ENCODE peak calls at places on chromosomes 1 and 21, in six cellular contexts. H, D, T, R, J and Q are unnamed samples.

GRCh38 chr1:231053493-231054162 is 13.6 kb upstream of the FAM89A start:
- DNase-seq in H (peak; percentile 33), D (no peak), T (no peak), R (no peak), J (no peak), Q (no peak)

GRCh38 chr1:205494119-205494518 is 10.3 kb upstream of the CDK18 start:
- DNase-seq in H (no peak), D (no peak), T (no peak), R (no peak), J (no peak), Q (no peak)

GRCh38 chr1:32920833-32921232 is 19.6 kb upstream of the TMEM54 start:
- DNase-seq in H (peak; percentile 87), D (peak; percentile 72), T (no peak), R (no peak), J (peak; percentile 85), Q (no peak)

GRCh38 chr1:2155147-2155598 is 39.4 kb downstream of the FAAP20 start:
- DNase-seq in H (no peak), D (no peak), T (no peak), R (no peak), J (no peak), Q (no peak)

GRCh38 chr1:220925707-220926106 is 46.5 kb downstream of the HLX start:
- DNase-seq in H (no peak), D (no peak), T (no peak), R (no peak), J (no peak), Q (no peak)

GRCh38 chr1:14404847-14405246 is 193.6 kb upstream of the KAZN start:
- DNase-seq in H (no peak), D (no peak), T (no peak), R (no peak), J (no peak), Q (no peak)

GRCh38 chr1:96388421-96389310 is 332.9 kb upstream of the PTBP2 start:
- DNase-seq in H (no peak), D (no peak), T (no peak), R (peak; percentile 21), J (no peak), Q (no peak)

GRCh38 chr1:163807331-163807730 is 485.6 kb downstream of the NUF2 start:
- DNase-seq in H (no peak), D (no peak), T (no peak), R (no peak), J (no peak), Q (no peak)

GRCh38 chr1:242178924-242179708 is 180.2 kb upstream of the MAP1LC3C start:
- DNase-seq in H (no peak), D (no peak), T (no peak), R (no peak), J (no peak), Q (no peak)

GRCh38 chr1:216670118-216670870 is 52.9 kb downstream of the ESRRG start:
- DNase-seq in H (no peak), D (no peak), T (no peak), R (peak; percentile 81), J (no peak), Q (peak; percentile 22)

GRCh38 chr1:117754061-117754969 is 148.5 kb downstream of the TENT5C start:
- DNase-seq in H (peak; percentile 59), D (no peak), T (peak; percentile 59), R (peak; percentile 48), J (peak; percentile 77), Q (no peak)

GRCh38 chr1:155273134-155273982 is at the start of gene CLK2:
- DNase-seq in H (peak; percentile 97), D (peak; percentile 94), T (peak; percentile 94), R (peak; percentile 83), J (peak; percentile 98), Q (peak; percentile 51)

GRCh38 chr1:205073511-205073910 is 10.7 kb downstream of the TMEM81 start:
- DNase-seq in H (no peak), D (no peak), T (no peak), R (peak; percentile 3), J (no peak), Q (peak; percentile 18)

GRCh38 chr1:233082778-233083550 is 132.6 kb downstream of the NTPCR start:
- DNase-seq in H (no peak), D (no peak), T (no peak), R (no peak), J (no peak), Q (no peak)

GRCh38 chr1:201164645-201165044 is 10.4 kb upstream of the TMEM9 start:
- DNase-seq in H (no peak), D (no peak), T (no peak), R (no peak), J (no peak), Q (no peak)

GRCh38 chr1:25556791-25557476 is 13.5 kb downstream of the LDLRAP1 start:
- DNase-seq in H (peak; percentile 20), D (no peak), T (no peak), R (peak; percentile 86), J (peak; percentile 71), Q (peak; percentile 31)

GRCh38 chr1:156910309-156910782 is 10.1 kb upstream of the LRRC71 start:
- DNase-seq in H (no peak), D (no peak), T (no peak), R (no peak), J (no peak), Q (no peak)

GRCh38 chr1:237043846-237044636 is 2.1 kb downstream of the RYR2 start:
- DNase-seq in H (peak; percentile 85), D (peak; percentile 73), T (no peak), R (no peak), J (no peak), Q (no peak)

GRCh38 chr21:29186246-29186645 is 55.8 kb downstream of the MAP3K7CL start:
- DNase-seq in H (no peak), D (no peak), T (no peak), R (no peak), J (no peak), Q (no peak)

GRCh38 chr1:51328279-51328678 is 2.1 kb downstream of the TTC39A start:
- DNase-seq in H (no peak), D (no peak), T (no peak), R (peak; percentile 23), J (no peak), Q (no peak)

GRCh38 chr1:40389871-40390560 is 16.5 kb downstream of the SMAP2 start:
- DNase-seq in H (no peak), D (no peak), T (no peak), R (no peak), J (no peak), Q (no peak)

GRCh38 chr1:40546957-40547356 is 15.5 kb downstream of the ZNF684 start:
- DNase-seq in H (no peak), D (no peak), T (no peak), R (no peak), J (no peak), Q (no peak)

GRCh38 chr1:119373465-119373864 is 4.9 kb downstream of the HAO2 start:
- DNase-seq in H (no peak), D (no peak), T (no peak), R (peak; percentile 74), J (no peak), Q (peak; percentile 45)

GRCh38 chr1:119375366-119375765 is 6.8 kb downstream of the HAO2 start:
- DNase-seq in H (no peak), D (no peak), T (no peak), R (no peak), J (no peak), Q (no peak)

GRCh38 chr1:119376594-119376993 is 8.0 kb downstream of the HAO2 start:
- DNase-seq in H (no peak), D (no peak), T (no peak), R (no peak), J (no peak), Q (no peak)

GRCh38 chr1:119372493-119373086 is 4.0 kb downstream of the HAO2 start:
- DNase-seq in H (no peak), D (no peak), T (peak; percentile 37), R (peak; percentile 49), J (no peak), Q (peak; percentile 43)

DNA sequence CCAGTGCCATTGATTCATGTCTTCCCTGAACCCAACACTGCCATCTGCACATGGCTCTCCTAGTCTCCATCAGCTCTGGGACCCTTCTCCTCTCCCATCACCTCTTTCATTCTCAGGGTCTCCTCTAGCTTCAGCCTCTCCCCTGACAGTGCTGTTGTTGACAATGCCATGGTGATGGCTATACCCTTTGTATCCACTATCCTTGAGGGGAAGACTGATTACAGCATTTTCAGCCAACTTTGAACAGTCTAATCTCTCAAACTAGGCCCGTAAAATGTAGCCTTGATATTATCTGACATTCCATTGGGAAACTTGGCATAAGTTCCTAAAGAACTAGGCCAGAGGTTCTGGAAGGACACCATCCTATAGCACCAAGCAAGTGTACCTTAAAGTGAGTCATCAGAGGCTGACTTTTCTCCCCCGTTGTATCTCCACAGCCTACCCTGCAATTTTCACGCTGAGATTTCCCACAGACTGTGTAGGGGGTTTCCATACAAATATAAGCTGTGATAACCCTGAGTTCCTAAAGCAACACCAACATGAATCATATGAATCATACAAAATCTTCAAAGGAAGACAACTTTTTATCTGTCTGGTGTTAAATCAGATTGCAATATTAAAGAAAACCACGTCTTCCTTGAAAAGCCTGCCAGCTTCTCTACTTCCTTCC is 5.8 kb downstream of the HAO2 start:
- DNase-seq in H (no peak), D (no peak), T (no peak), R (no peak), J (no peak), Q (no peak)
- H3K27ac ChIP-seq in H (no peak overlapping the region), D (no peak overlapping the region), T (no peak overlapping the region), R (no peak overlapping the region), J (no peak overlapping the region), Q (no peak overlapping the region)

GRCh38 chr1:84603941-84604830 is 29.9 kb upstream of the CTBS start:
- DNase-seq in H (peak; percentile 52), D (peak; percentile 76), T (no peak), R (peak; percentile 95), J (no peak), Q (peak; percentile 88)
- H3K27ac ChIP-seq in H (peak overlapping the region; percentile 39), D (peak overlapping the region; percentile 50), T (no peak overlapping the region), R (peak overlapping the region; percentile 81), J (peak overlapping the region; percentile 92), Q (peak overlapping the region; percentile 54)

GRCh38 chr1:27574871-27575831 is 28.8 kb downstream of the AHDC1 start:
- DNase-seq in H (peak; percentile 92), D (peak; percentile 61), T (peak; percentile 77), R (peak; percentile 66), J (peak; percentile 94), Q (no peak)
- H3K27ac ChIP-seq in H (peak overlapping the region; percentile 91), D (peak overlapping the region; percentile 90), T (peak overlapping the region; percentile 91), R (no peak overlapping the region), J (peak overlapping the region; percentile 85), Q (peak overlapping the region; percentile 69)

GRCh38 chr1:67850151-67850551 is 16.9 kb upstream of the GNG12 start:
- DNase-seq in H (no peak), D (no peak), T (no peak), R (no peak), J (no peak), Q (no peak)
- H3K27ac ChIP-seq in H (no peak overlapping the region), D (no peak overlapping the region), T (no peak overlapping the region), R (no peak overlapping the region), J (no peak overlapping the region), Q (peak overlapping the region; percentile 42)

GRCh38 chr1:48291421-48291820 is 68.9 kb downstream of the SLC5A9 start:
- DNase-seq in H (no peak), D (no peak), T (no peak), R (peak; percentile 5), J (no peak), Q (no peak)

GRCh38 chr1:48292706-48293105 is 70.2 kb downstream of the SLC5A9 start:
- DNase-seq in H (no peak), D (no peak), T (no peak), R (no peak), J (no peak), Q (no peak)

DNA sequence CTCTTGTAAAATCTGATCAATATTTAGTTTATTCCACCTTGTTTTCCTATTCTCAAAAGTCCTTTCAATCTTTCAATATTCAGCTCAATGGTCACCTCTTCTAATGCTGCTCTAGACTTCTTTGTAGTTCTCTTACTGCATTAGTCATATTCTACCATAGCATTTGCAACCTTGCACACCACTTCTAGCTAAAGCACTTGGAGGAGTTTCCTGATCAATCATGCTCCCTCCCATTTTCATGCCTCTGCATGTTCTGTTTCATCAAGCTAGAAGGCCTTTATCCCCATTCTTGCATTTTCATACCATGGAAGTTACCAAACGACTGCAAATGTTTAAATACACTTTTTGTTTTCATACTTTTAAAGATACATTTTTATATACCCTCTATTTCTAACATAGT is 72.1 kb downstream of the SLC5A9 start:
- DNase-seq in H (no peak), D (no peak), T (no peak), R (peak; percentile 90), J (no peak), Q (peak; percentile 73)
- H3K27ac ChIP-seq in H (no peak overlapping the region), D (no peak overlapping the region), T (no peak overlapping the region), R (peak overlapping the region; percentile 12), J (no peak overlapping the region), Q (peak overlapping the region; percentile 62)